ENCODE peak calls at places on chromosomes 7 and 10, in four cellular contexts. One of them, this sample, is unnamed.

GRCh38 chr10:102919237-102919959 is 1.3 kb downstream of the CNNM2 start:
- DNase-seq in HL-60: no peak
- DNase-seq in GM12878: no peak
- DNase-seq in K562: no peak
- DNase-seq in this sample: no peak

GRCh38 chr10:32981760-32982159 is 23.7 kb upstream of the ITGB1 start:
- DNase-seq in HL-60: no peak
- DNase-seq in GM12878: no peak
- DNase-seq in K562: no peak
- DNase-seq in this sample: no peak

GRCh38 chr7:102412548-102412947 is 16.4 kb downstream of the PRKRIP1 start:
- DNase-seq in HL-60: no peak
- DNase-seq in GM12878: no peak
- DNase-seq in K562: peak
- DNase-seq in this sample: no peak

GRCh38 chr7:151794508-151795167 is 82.3 kb downstream of the PRKAG2 start:
- DNase-seq in HL-60: no peak
- DNase-seq in GM12878: no peak
- DNase-seq in K562: no peak
- DNase-seq in this sample: no peak

GRCh38 chr7:139889186-139889871 is 60.3 kb downstream of the TBXAS1 start:
- DNase-seq in HL-60: no peak
- DNase-seq in GM12878: no peak
- DNase-seq in K562: no peak
- DNase-seq in this sample: no peak

GRCh38 chr10:642186-642890 is 47.1 kb downstream of the DIP2C start:
- DNase-seq in HL-60: no peak
- DNase-seq in GM12878: no peak
- DNase-seq in K562: no peak
- DNase-seq in this sample: no peak

GRCh38 chr10:78211476-78212110 is 177.9 kb downstream of the RPS24 start:
- DNase-seq in HL-60: no peak
- DNase-seq in GM12878: no peak
- DNase-seq in K562: no peak
- DNase-seq in this sample: no peak

GRCh38 chr10:27157150-27157549 is 2.0 kb downstream of the MASTL start:
- DNase-seq in HL-60: no peak
- DNase-seq in GM12878: no peak
- DNase-seq in K562: no peak
- DNase-seq in this sample: no peak

DNA sequence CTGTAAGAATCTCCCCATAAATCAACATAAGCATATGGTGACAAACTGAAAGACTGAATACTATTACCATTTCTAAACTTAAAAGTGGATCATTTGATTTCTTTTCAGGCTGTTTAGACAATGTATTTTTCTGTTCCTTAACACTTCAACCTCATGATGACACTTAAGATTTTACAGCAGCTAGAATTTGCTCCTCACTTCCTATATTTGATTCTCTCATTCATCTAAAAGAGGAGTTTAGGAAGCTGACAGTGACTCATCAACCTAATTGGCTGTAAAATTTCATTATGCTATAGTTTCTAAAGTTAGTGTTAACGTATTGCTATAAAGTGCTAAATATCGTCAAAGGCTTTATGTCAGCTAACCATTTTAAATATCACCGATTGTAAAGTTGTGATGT is 478.7 kb downstream of the GRM8 start:
- DNase-seq in HL-60: no peak
- DNase-seq in GM12878: no peak
- DNase-seq in K562: no peak
- DNase-seq in this sample: no peak
- TF ChIP-seq SPI1 in HL-60: no peak
- TF ChIP-seq SPI1 in GM12878: no peak
- TF ChIP-seq SPI1 in K562: no peak
- TF ChIP-seq SPI1 in this sample: no peak

GRCh38 chr7:73986158-73986631 is 41.8 kb upstream of the ELN start:
- DNase-seq in HL-60: no peak
- DNase-seq in GM12878: no peak
- DNase-seq in K562: no peak
- DNase-seq in this sample: no peak
- TF ChIP-seq POLR2AphosphoS5 in HL-60: no peak
- TF ChIP-seq POLR2AphosphoS5 in GM12878: no peak
- TF ChIP-seq POLR2AphosphoS5 in K562: no peak
- TF ChIP-seq POLR2AphosphoS5 in this sample: no peak

GRCh38 chr7:79608005-79608404 is 154.5 kb upstream of the MAGI2 start:
- DNase-seq in HL-60: no peak
- DNase-seq in GM12878: no peak
- DNase-seq in K562: no peak
- DNase-seq in this sample: no peak

GRCh38 chr7:79610301-79610700 is 156.8 kb upstream of the MAGI2 start:
- DNase-seq in HL-60: no peak
- DNase-seq in GM12878: no peak
- DNase-seq in K562: no peak
- DNase-seq in this sample: no peak

GRCh38 chr7:79604841-79605240 is 151.4 kb upstream of the MAGI2 start:
- DNase-seq in HL-60: no peak
- DNase-seq in GM12878: no peak
- DNase-seq in K562: no peak
- DNase-seq in this sample: no peak
- TF ChIP-seq SPI1 in HL-60: no peak
- TF ChIP-seq SPI1 in GM12878: no peak
- TF ChIP-seq SPI1 in K562: no peak
- TF ChIP-seq SPI1 in this sample: no peak

DNA sequence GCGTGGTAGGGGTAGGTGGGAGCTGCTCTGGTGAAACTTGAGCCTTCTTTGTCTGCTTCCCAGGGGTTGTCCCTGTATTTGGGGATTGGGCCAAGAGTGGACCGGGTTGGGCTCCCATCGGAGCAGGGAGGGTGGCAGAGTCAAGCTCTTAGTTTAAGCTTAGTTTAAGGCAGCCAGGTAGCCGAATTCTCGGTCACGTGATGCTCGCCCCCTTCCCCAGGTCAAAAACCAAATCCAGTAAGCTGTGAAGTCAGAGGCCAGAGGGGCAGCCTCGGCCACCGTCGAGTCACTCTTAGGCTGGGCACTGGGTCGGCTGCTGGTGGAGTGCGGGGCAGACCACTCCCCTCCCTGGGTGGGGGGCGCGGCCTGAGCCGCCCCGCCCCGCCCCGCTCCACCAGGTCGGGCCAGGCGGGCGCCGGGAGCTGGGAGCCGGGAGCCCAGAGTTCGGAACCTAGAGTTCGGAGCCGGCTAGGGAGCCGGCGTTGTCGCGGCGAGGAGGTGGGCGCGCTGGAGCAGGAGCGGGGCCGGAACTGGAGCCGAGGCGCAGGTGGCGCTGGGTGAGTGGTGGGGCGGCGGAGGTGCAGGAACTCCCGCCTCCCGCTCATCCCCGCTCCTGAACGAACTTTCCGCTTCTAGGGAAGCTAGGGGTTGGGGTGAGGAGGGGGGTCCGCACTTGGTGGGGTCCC is 2.8 kb upstream of the LZTS2 start:
- DNase-seq in HL-60: peak
- DNase-seq in GM12878: no peak
- DNase-seq in K562: peak
- DNase-seq in this sample: no peak
- TF ChIP-seq POLR2AphosphoS5 in HL-60: no peak
- TF ChIP-seq POLR2AphosphoS5 in GM12878: no peak
- TF ChIP-seq POLR2AphosphoS5 in K562: no peak
- TF ChIP-seq POLR2AphosphoS5 in this sample: no peak

DNA sequence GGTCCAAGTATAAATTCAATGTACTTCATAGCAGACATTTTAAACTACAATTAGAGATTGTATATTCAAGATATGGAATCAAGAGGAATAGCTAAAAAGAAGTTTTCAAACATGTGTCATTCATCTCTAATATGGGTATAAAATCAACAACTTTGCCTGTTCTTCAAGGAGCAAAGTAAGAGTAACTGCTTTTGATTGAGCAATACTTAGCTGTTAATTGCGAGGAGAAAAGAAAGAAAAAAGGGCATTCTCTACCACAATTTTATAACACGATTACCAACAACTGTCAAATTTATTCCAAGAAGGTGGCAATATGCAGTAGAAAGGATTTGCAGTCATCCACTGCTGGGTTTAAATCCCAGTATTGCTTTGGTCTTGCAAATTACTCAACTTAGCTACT is 146.3 kb upstream of the PTN start:
- DNase-seq in HL-60: no peak
- DNase-seq in GM12878: no peak
- DNase-seq in K562: no peak
- DNase-seq in this sample: no peak
- TF ChIP-seq SPI1 in HL-60: no peak
- TF ChIP-seq SPI1 in GM12878: no peak
- TF ChIP-seq SPI1 in K562: no peak
- TF ChIP-seq SPI1 in this sample: no peak

This sample was measured in GM12891.